ENCODE peak calls at places on chromosomes 16 and 17, in five cellular contexts. L is hepatocyte, J is breast epithelium, I is GM06990, D is left ventricle myocardium inferior. Z is an unnamed sample.

GRCh38 chr17:80962356-80963329 is 29.0 kb upstream of the CHMP6 start:
- DNase-seq in L (no peak), J (no peak), I (no peak), D (no peak), Z (no peak)

GRCh38 chr17:63682441-63682840 is 17.5 kb downstream of the LIMD2 start:
- DNase-seq in L (no peak), J (no peak), I (no peak), D (no peak), Z (no peak)

GRCh38 chr17:81030726-81031570 is 4.0 kb upstream of the BAIAP2 start:
- DNase-seq in L (no peak), J (no peak), I (no peak), D (no peak), Z (no peak)

GRCh38 chr16:68228652-68229051 is 7.3 kb downstream of the ESRP2 start:
- DNase-seq in L (no peak), J (no peak), I (no peak), D (no peak), Z (no peak)

GRCh38 chr16:22318690-22319358 is 21.6 kb downstream of the POLR3E start:
- DNase-seq in L (peak; percentile 38), J (no peak), I (no peak), D (no peak), Z (peak; percentile 68)

GRCh38 chr17:64084086-64084939 is 45.6 kb downstream of the ERN1 start:
- DNase-seq in L (peak; percentile 51), J (no peak), I (no peak), D (no peak), Z (no peak)

GRCh38 chr17:42691021-42691545 is 8.8 kb downstream of the CNTNAP1 start:
- DNase-seq in L (no peak), J (no peak), I (no peak), D (no peak), Z (no peak)

GRCh38 chr16:17744903-17745581 is 274.3 kb upstream of the XYLT1 start:
- DNase-seq in L (no peak), J (peak; percentile 38), I (no peak), D (no peak), Z (no peak)

GRCh38 chr17:36817483-36818048 is 119.7 kb upstream of the LHX1 start:
- DNase-seq in L (no peak), J (no peak), I (no peak), D (no peak), Z (no peak)

GRCh38 chr16:67663151-67663876 is 2.6 kb downstream of the PARD6A start:
- DNase-seq in L (no peak), J (no peak), I (no peak), D (no peak), Z (peak; percentile 71)

GRCh38 chr16:84054916-84055315 is 12.3 kb upstream of the SLC38A8 start:
- DNase-seq in L (no peak), J (no peak), I (no peak), D (no peak), Z (no peak)

GRCh38 chr17:49191917-49192741 is 18.2 kb downstream of the GNGT2 start:
- DNase-seq in L (peak; percentile 93), J (peak; percentile 92), I (peak; percentile 87), D (peak; percentile 89), Z (peak; percentile 96)

GRCh38 chr17:78873519-78874340 is 29.3 kb downstream of the CEP295NL start:
- DNase-seq in L (no peak), J (no peak), I (no peak), D (peak; percentile 57), Z (no peak)

GRCh38 chr16:15502041-15502725 is 67.8 kb downstream of the BMERB1 start:
- DNase-seq in L (peak; percentile 22), J (no peak), I (no peak), D (no peak), Z (no peak)

GRCh38 chr17:77613627-77614026 is 344.9 kb upstream of the TNRC6C start:
- DNase-seq in L (no peak), J (no peak), I (no peak), D (no peak), Z (no peak)

GRCh38 chr17:8221663-8222379 is 11.4 kb upstream of the AURKB start:
- DNase-seq in L (peak; percentile 93), J (peak; percentile 92), I (peak; percentile 86), D (peak; percentile 84), Z (peak; percentile 89)

GRCh38 chr17:77451894-77452852 is 311.4 kb downstream of the SEC14L1 start:
- DNase-seq in L (peak; percentile 90), J (peak; percentile 76), I (no peak), D (peak; percentile 76), Z (peak; percentile 50)

GRCh38 chr17:50272246-50272645 is 2.0 kb upstream of the TMEM92 start:
- DNase-seq in L (peak; percentile 5), J (no peak), I (no peak), D (no peak), Z (no peak)

GRCh38 chr17:8192070-8192815 is 2.3 kb upstream of the BORCS6 start:
- DNase-seq in L (peak; percentile 90), J (peak; percentile 85), I (peak; percentile 48), D (peak; percentile 80), Z (peak; percentile 73)

GRCh38 chr17:73823684-73824083 is 179.4 kb upstream of the SDK2 start:
- DNase-seq in L (no peak), J (no peak), I (no peak), D (no peak), Z (no peak)

GRCh38 chr17:38702900-38703741 is 2.0 kb upstream of the MLLT6 start:
- DNase-seq in L (no peak), J (no peak), I (no peak), D (no peak), Z (no peak)

GRCh38 chr17:1147664-1148063 is 32.1 kb downstream of the ABR start:
- DNase-seq in L (peak; percentile 79), J (peak; percentile 36), I (no peak), D (no peak), Z (peak; percentile 73)

GRCh38 chr16:17414421-17414820 is 56.3 kb downstream of the XYLT1 start:
- DNase-seq in L (no peak), J (no peak), I (peak; percentile 44), D (no peak), Z (no peak)

GRCh38 chr17:57727776-57728175 is 17.3 kb downstream of the CCDC182 start:
- DNase-seq in L (no peak), J (no peak), I (no peak), D (no peak), Z (no peak)

GRCh38 chr17:37701424-37702020 is 43.3 kb downstream of the HNF1B start:
- DNase-seq in L (no peak), J (no peak), I (no peak), D (no peak), Z (peak; percentile 50)

GRCh38 chr17:79180358-79181005 is 105.9 kb downstream of the ENGASE start:
- DNase-seq in L (no peak), J (no peak), I (no peak), D (no peak), Z (no peak)

GRCh38 chr17:3843935-3844516 is 2.0 kb downstream of the NCBP3 start:
- DNase-seq in L (peak; percentile 63), J (no peak), I (no peak), D (no peak), Z (peak; percentile 52)

DNA sequence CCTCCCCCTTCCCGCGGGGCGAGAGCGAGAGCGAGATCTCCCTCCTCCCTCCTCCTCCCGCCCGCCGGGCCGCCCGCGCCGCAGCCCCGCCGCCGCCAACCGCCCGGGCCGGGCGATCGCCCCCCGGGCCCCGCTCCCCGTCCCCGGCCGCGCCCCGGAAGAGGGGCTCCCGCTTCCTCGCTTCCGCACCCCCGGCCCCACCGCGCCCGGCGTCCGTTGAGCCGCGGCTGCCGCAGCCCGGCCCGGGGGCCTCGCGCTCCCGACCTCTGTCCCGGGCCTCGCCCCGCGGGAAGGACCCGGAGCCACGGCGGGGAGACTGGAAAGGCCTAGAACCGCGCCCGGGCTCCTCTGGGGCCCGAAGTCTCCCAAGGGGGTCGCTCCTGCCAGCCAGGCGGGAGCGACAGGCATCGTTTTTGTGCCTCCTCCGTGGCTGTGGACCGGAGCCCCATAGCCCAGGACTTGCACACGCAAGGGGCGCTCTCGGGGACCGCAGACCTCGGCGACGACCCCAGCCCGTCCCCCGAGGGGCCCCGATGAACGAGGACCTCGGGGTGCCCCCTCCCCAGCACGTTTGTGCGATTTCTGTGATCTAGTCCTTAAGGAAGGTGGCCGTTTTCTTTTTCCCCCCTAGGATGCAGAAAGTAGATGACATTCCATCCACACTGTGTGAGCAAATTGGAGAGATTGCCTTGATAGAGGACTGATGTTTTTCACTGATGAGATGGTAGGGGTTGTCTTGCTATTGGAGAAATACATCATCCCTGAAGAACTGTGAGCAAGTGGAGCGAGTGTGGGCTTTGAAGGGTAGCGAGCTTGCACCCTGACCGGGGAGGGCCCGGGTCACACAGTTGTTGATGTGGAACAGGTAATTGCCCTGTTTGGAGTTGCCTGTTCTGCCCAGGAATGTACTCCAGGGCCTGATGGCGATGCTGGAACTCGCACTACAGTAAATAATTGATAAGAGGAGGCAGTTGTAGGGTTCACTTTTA is 610 bp downstream of the BANP start:
- DNase-seq in L (peak; percentile 54), J (no peak), I (peak; percentile 51), D (no peak), Z (no peak)
- TF ChIP-seq CTCF in L (peak; percentile 37), J (no peak), I (peak; percentile 19), D (no peak), Z (no peak)

DNA sequence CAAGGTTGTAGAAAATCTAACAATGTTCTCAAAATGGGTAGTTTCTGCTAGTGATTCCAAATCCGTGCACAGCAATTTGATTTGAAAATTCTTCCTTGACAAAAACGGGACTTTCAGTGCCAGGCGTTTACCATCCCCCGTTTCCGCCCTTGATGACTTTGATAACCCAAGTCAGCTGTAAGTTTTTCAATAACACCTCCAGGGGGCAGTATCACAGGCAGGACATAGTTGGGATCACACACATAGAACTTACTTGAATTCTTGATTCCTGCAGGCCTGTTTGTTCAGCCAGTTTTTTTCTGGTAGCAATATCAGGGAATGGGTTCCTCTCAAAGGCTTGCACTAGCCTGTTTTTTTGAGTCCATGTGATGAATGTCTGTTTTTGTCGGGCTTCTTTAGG is 5.6 kb downstream of the DUXB start:
- DNase-seq in L (no peak), J (no peak), I (no peak), D (no peak), Z (no peak)
- TF ChIP-seq CTCF in L (no peak), J (no peak), I (peak; percentile 25), D (no peak), Z (no peak)

DNA sequence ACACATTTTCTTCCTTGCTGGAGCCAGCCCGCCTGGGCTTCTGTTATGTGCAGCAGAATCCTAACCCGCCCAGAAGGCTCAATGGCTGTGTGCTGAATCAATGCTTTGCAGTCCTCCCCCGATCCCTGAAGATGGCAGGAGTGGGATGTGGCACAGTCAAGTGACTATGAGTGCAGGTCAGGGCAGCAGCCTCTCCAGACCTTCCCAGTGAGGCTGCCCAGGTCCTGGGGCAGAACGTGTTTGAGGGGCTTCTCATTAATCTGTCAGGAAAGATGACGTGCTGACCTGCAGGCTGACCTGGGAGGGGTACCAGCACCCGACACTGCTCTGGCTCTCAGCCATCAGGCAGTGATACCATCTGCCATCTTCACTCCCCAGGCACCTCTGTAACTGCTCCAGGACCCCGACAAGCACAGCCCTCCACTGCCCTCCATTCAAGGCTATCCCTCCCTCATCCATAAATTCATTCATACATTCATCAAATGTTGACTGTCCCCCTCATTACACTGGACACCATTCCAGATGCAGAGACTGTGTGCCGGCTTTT is 35.1 kb downstream of the LRRC75A start:
- DNase-seq in L (no peak), J (no peak), I (no peak), D (no peak), Z (no peak)
- TF ChIP-seq CTCF in L (no peak), J (no peak), I (no peak), D (no peak), Z (no peak)

DNA sequence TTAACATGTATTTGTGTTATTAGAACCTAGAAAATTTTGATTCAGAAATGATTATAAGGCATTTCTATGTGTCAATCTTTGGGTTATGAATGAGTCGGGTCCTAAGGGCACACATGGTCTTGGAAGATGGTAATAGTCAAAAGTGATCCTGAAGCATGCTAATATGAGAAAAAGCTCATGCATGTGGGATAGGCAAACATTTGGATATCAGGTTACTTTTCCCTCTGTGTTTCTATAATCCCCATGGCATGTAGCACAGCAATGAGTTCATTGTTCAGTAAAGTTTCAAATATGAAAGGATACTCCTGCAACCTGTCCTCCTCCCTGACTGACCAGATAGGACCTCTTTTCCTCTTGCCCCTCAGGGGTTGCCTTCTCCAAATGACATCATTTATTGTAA is 249.9 kb upstream of the MON1B start:
- DNase-seq in L (no peak), J (no peak), I (no peak), D (no peak), Z (no peak)
- TF ChIP-seq CTCF in L (no peak), J (no peak), I (no peak), D (no peak), Z (no peak)